ENCODE peak calls at places on chromosome 16, in ten cellular contexts. One of them, this sample, is unnamed.

GRCh38 chr16:50395763-50396710 is 27.2 kb upstream of the BRD7 start:
- DNase-seq in cardiac fibroblast: no peak
- DNase-seq in GM04503: no peak
- DNase-seq in RWPE1: no peak
- DNase-seq in stomach: no peak
- DNase-seq in NCI-H1105: no peak
- DNase-seq in activated CD4-positive, alpha-beta memory T cell treated with anti-CD3 and anti-CD28 coated beads, Interleukin-2, amount 10 ng/mL, durations not matched to agents 7 days and 5 days: no peak
- DNase-seq in GM23338: no peak
- DNase-seq in NCI-H1092 treated with DMSO at 0.1 percent for 48 hours: no peak
- DNase-seq in substantia nigra: no peak
- DNase-seq in this sample: no peak

GRCh38 chr16:11151156-11151904 is 104.7 kb downstream of the SOCS1 start:
- DNase-seq in activated CD4-positive, alpha-beta memory T cell treated with anti-CD3 and anti-CD28 coated beads, Interleukin-2, amount 10 ng/mL, durations not matched to agents 7 days and 5 days: no peak
- DNase-seq in substantia nigra: no peak
- DNase-seq in GM23338: no peak
- DNase-seq in cardiac fibroblast: no peak
- DNase-seq in stomach: no peak
- DNase-seq in NCI-H1092 treated with DMSO at 0.1 percent for 48 hours: peak
- DNase-seq in GM04503: no peak
- DNase-seq in NCI-H1105: no peak
- DNase-seq in RWPE1: no peak
- DNase-seq in this sample: no peak

GRCh38 chr16:19304670-19305240 is 19.2 kb downstream of the CLEC19A start:
- DNase-seq in NCI-H1105: no peak
- DNase-seq in stomach: no peak
- DNase-seq in NCI-H1092 treated with DMSO at 0.1 percent for 48 hours: no peak
- DNase-seq in activated CD4-positive, alpha-beta memory T cell treated with anti-CD3 and anti-CD28 coated beads, Interleukin-2, amount 10 ng/mL, durations not matched to agents 7 days and 5 days: no peak
- DNase-seq in RWPE1: peak
- DNase-seq in substantia nigra: no peak
- DNase-seq in cardiac fibroblast: no peak
- DNase-seq in GM04503: no peak
- DNase-seq in GM23338: peak
- DNase-seq in this sample: no peak

GRCh38 chr16:55824473-55824872 is 8.4 kb downstream of the CES1 start:
- DNase-seq in NCI-H1105: no peak
- DNase-seq in cardiac fibroblast: no peak
- DNase-seq in NCI-H1092 treated with DMSO at 0.1 percent for 48 hours: no peak
- DNase-seq in GM23338: no peak
- DNase-seq in activated CD4-positive, alpha-beta memory T cell treated with anti-CD3 and anti-CD28 coated beads, Interleukin-2, amount 10 ng/mL, durations not matched to agents 7 days and 5 days: no peak
- DNase-seq in stomach: no peak
- DNase-seq in substantia nigra: no peak
- DNase-seq in GM04503: no peak
- DNase-seq in RWPE1: no peak
- DNase-seq in this sample: no peak

GRCh38 chr16:11312718-11313492 is 31.8 kb upstream of the PRM1 start:
- DNase-seq in RWPE1: peak
- DNase-seq in substantia nigra: no peak
- DNase-seq in stomach: peak
- DNase-seq in GM04503: no peak
- DNase-seq in cardiac fibroblast: peak
- DNase-seq in GM23338: peak
- DNase-seq in activated CD4-positive, alpha-beta memory T cell treated with anti-CD3 and anti-CD28 coated beads, Interleukin-2, amount 10 ng/mL, durations not matched to agents 7 days and 5 days: peak
- DNase-seq in NCI-H1092 treated with DMSO at 0.1 percent for 48 hours: no peak
- DNase-seq in NCI-H1105: no peak
- DNase-seq in this sample: no peak

GRCh38 chr16:15604460-15605390 is 38.2 kb downstream of the MARF1 start:
- DNase-seq in NCI-H1092 treated with DMSO at 0.1 percent for 48 hours: no peak
- DNase-seq in NCI-H1105: no peak
- DNase-seq in stomach: no peak
- DNase-seq in RWPE1: no peak
- DNase-seq in substantia nigra: peak
- DNase-seq in GM04503: no peak
- DNase-seq in cardiac fibroblast: no peak
- DNase-seq in GM23338: no peak
- DNase-seq in activated CD4-positive, alpha-beta memory T cell treated with anti-CD3 and anti-CD28 coated beads, Interleukin-2, amount 10 ng/mL, durations not matched to agents 7 days and 5 days: no peak
- DNase-seq in this sample: no peak

GRCh38 chr16:55478827-55479559 is at the start of gene MMP2:
- DNase-seq in activated CD4-positive, alpha-beta memory T cell treated with anti-CD3 and anti-CD28 coated beads, Interleukin-2, amount 10 ng/mL, durations not matched to agents 7 days and 5 days: no peak
- DNase-seq in cardiac fibroblast: peak
- DNase-seq in GM04503: no peak
- DNase-seq in NCI-H1092 treated with DMSO at 0.1 percent for 48 hours: peak
- DNase-seq in NCI-H1105: peak
- DNase-seq in GM23338: peak
- DNase-seq in stomach: peak
- DNase-seq in substantia nigra: no peak
- DNase-seq in RWPE1: peak
- DNase-seq in this sample: no peak

GRCh38 chr16:48081656-48082055 is 74.1 kb downstream of the ABCC12 start:
- DNase-seq in NCI-H1105: no peak
- DNase-seq in GM04503: peak
- DNase-seq in NCI-H1092 treated with DMSO at 0.1 percent for 48 hours: no peak
- DNase-seq in RWPE1: peak
- DNase-seq in activated CD4-positive, alpha-beta memory T cell treated with anti-CD3 and anti-CD28 coated beads, Interleukin-2, amount 10 ng/mL, durations not matched to agents 7 days and 5 days: no peak
- DNase-seq in cardiac fibroblast: peak
- DNase-seq in GM23338: no peak
- DNase-seq in substantia nigra: no peak
- DNase-seq in stomach: no peak
- DNase-seq in this sample: no peak

GRCh38 chr16:22843856-22844255 is 29.9 kb downstream of the HS3ST2 start:
- DNase-seq in cardiac fibroblast: peak
- DNase-seq in GM23338: no peak
- DNase-seq in RWPE1: no peak
- DNase-seq in stomach: no peak
- DNase-seq in NCI-H1092 treated with DMSO at 0.1 percent for 48 hours: no peak
- DNase-seq in GM04503: no peak
- DNase-seq in NCI-H1105: no peak
- DNase-seq in substantia nigra: no peak
- DNase-seq in activated CD4-positive, alpha-beta memory T cell treated with anti-CD3 and anti-CD28 coated beads, Interleukin-2, amount 10 ng/mL, durations not matched to agents 7 days and 5 days: no peak
- DNase-seq in this sample: no peak

This sample was measured in NCI-H526 treated with DMSO at 0.1 percent for 48 hours.